ENCODE peak calls at places on chromosomes 2 and 18, in six cellular contexts. O is brain microvascular endothelial cell, D is ovary, L is A549, G is HCT116, U is AG10803. P is an unnamed sample.

GRCh38 chr2:182280128-182280527 is 146.7 kb downstream of the PDE1A start:
- DNase-seq in G (no peak), O (peak), U (peak), D (no peak), L (no peak), P (no peak)

GRCh38 chr2:30147715-30148611 is 1.2 kb downstream of the YPEL5 start:
- DNase-seq in D (peak), L (peak), G (no peak), O (peak), U (peak), P (peak)

GRCh38 chr2:45329045-45329677 is 281.9 kb downstream of the SRBD1 start:
- DNase-seq in D (no peak), L (peak), U (peak), G (peak), O (peak), P (no peak)

GRCh38 chr2:106053581-106053980 is 140.5 kb downstream of the UXS1 start:
- DNase-seq in O (no peak), U (no peak), G (no peak), L (no peak), D (no peak), P (no peak)

GRCh38 chr18:36709315-36709714 is 119.5 kb downstream of the TPGS2 start:
- DNase-seq in O (no peak), D (no peak), G (no peak), L (no peak), U (no peak), P (no peak)

GRCh38 chr2:74201596-74201995 is 3.2 kb downstream of the MTHFD2 start:
- DNase-seq in L (no peak), G (no peak), U (peak), D (no peak), O (no peak), P (no peak)

GRCh38 chr2:172357442-172357841 is 69.9 kb upstream of the ITGA6 start:
- DNase-seq in D (no peak), O (no peak), L (no peak), U (no peak), G (no peak), P (no peak)

GRCh38 chr2:221704442-221704841 is 132.3 kb upstream of the EPHA4 start:
- DNase-seq in G (no peak), U (no peak), D (no peak), L (no peak), O (no peak), P (no peak)

GRCh38 chr18:48215876-48216638 is 193.1 kb downstream of the ZBTB7C start:
- DNase-seq in O (no peak), U (no peak), D (no peak), G (no peak), L (no peak), P (no peak)

DNA sequence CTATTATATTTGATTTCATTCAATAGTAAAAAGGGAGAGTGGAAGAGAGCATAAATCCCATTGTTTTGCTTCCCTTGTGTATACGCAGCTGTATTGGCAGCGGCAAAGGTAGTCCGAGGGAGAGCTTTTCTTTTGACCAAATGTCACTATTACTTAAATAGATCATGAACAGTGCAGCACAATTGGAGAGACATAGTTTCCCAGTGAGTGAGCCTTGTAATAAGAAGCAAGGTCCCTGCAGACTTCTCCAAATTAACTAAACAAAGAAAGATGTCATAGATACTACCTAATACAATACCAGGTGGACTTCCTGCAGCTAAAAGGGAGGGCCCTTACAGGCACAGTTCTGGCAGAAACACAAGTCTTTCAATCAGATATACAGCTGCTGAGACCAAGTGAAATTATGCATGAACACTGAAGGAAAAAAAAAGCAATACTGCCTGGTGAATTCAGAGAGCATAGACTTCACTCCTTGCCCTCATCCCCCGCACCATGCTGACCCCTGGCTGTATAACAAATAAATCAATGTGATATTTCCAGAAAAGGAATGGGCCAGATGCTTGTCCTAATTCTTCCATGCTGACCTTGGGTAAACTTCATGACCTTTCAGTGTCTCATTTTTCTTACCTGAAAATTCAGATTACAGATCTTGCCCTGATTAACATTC is 404.7 kb upstream of the CDH2 start:
- DNase-seq in D (no peak), L (no peak), O (no peak), G (no peak), U (no peak), P (no peak)
- H3K4me3 ChIP-seq in D (no peak), L (no peak), O (no peak), G (no peak), U (no peak), P (no peak)

GRCh38 chr2:16625201-16625729 is 40.4 kb downstream of the CYRIA start:
- DNase-seq in U (no peak), G (no peak), O (no peak), L (no peak), D (peak), P (no peak)

GRCh38 chr2:16623564-16624418 is 41.8 kb downstream of the CYRIA start:
- DNase-seq in U (no peak), O (no peak), D (no peak), G (no peak), L (no peak), P (peak)

GRCh38 chr2:16623046-16623445 is 42.6 kb downstream of the CYRIA start:
- DNase-seq in D (no peak), O (peak), L (no peak), G (no peak), U (peak), P (no peak)

GRCh38 chr2:16625759-16626158 is 39.9 kb downstream of the CYRIA start:
- DNase-seq in L (no peak), G (no peak), U (no peak), O (no peak), D (no peak), P (no peak)

GRCh38 chr2:16624419-16624745 is 41.3 kb downstream of the CYRIA start:
- DNase-seq in O (no peak), D (no peak), L (no peak), G (no peak), U (no peak), P (no peak)
- H3K4me3 ChIP-seq in O (no peak), D (no peak), L (no peak), G (no peak), U (no peak), P (no peak)

GRCh38 chr2:139905624-139906023 is 1125.4 kb upstream of the NXPH2 start:
- DNase-seq in G (no peak), U (no peak), O (no peak), L (no peak), D (no peak), P (no peak)
- H3K4me3 ChIP-seq in G (no peak), U (no peak), O (no peak), L (no peak), D (no peak), P (no peak)

GRCh38 chr18:67818432-67818831 is 301.9 kb upstream of the DSEL start:
- DNase-seq in L (no peak), U (no peak), O (no peak), D (no peak), G (no peak), P (no peak)
- H3K4me3 ChIP-seq in L (no peak), U (no peak), O (no peak), D (no peak), G (no peak), P (no peak)

P was measured in CD4-positive, CD25-positive, alpha-beta regulatory T cell.